ENCODE peak calls at places on chromosomes 6 and 20, in five cellular contexts. One of them, this sample, is unnamed.

GRCh38 chr20:13349240-13349604 is 128.1 kb downstream of the ISM1 start:
- DNase-seq in A549: no peak
- DNase-seq in endothelial cell of umbilical vein: no peak
- DNase-seq in K562: no peak
- DNase-seq in HepG2: no peak
- DNase-seq in this sample: no peak

GRCh38 chr20:4932061-4932460 is 69.2 kb downstream of the SLC23A2 start:
- DNase-seq in A549: no peak
- DNase-seq in endothelial cell of umbilical vein: no peak
- DNase-seq in K562: no peak
- DNase-seq in HepG2: no peak
- DNase-seq in this sample: no peak

GRCh38 chr6:162416845-162417537 is 310.6 kb downstream of the PRKN start:
- DNase-seq in A549: no peak
- DNase-seq in endothelial cell of umbilical vein: no peak
- DNase-seq in K562: no peak
- DNase-seq in HepG2: no peak
- DNase-seq in this sample: no peak

GRCh38 chr20:31602779-31603441 is 2.2 kb upstream of the ID1 start:
- DNase-seq in A549: peak
- DNase-seq in endothelial cell of umbilical vein: peak
- DNase-seq in K562: no peak
- DNase-seq in HepG2: peak
- DNase-seq in this sample: peak

GRCh38 chr6:106133040-106133439 is 46.9 kb downstream of the PRDM1 start:
- DNase-seq in A549: no peak
- DNase-seq in endothelial cell of umbilical vein: no peak
- DNase-seq in K562: no peak
- DNase-seq in HepG2: no peak
- DNase-seq in this sample: no peak

GRCh38 chr6:168416531-168416930 is 24.5 kb upstream of the SMOC2 start:
- DNase-seq in A549: no peak
- DNase-seq in endothelial cell of umbilical vein: no peak
- DNase-seq in K562: no peak
- DNase-seq in HepG2: no peak
- DNase-seq in this sample: no peak

GRCh38 chr6:448296-449056 is 56.9 kb downstream of the IRF4 start:
- DNase-seq in A549: no peak
- DNase-seq in endothelial cell of umbilical vein: no peak
- DNase-seq in K562: no peak
- DNase-seq in HepG2: no peak
- DNase-seq in this sample: no peak

GRCh38 chr20:17570347-17571152 is 675 bp downstream of the DSTN start:
- DNase-seq in A549: peak
- DNase-seq in endothelial cell of umbilical vein: peak
- DNase-seq in K562: peak
- DNase-seq in HepG2: peak
- DNase-seq in this sample: peak

GRCh38 chr6:148780918-148781436 is 34.1 kb downstream of the UST start:
- DNase-seq in A549: no peak
- DNase-seq in endothelial cell of umbilical vein: no peak
- DNase-seq in K562: no peak
- DNase-seq in HepG2: no peak
- DNase-seq in this sample: no peak

GRCh38 chr20:34768105-34768504 is 57.3 kb downstream of the NCOA6 start:
- DNase-seq in A549: no peak
- DNase-seq in endothelial cell of umbilical vein: peak
- DNase-seq in K562: no peak
- DNase-seq in HepG2: no peak
- DNase-seq in this sample: no peak

GRCh38 chr20:49245921-49246740 is 26.9 kb downstream of the DDX27 start:
- DNase-seq in A549: peak
- DNase-seq in endothelial cell of umbilical vein: peak
- DNase-seq in K562: peak
- DNase-seq in HepG2: peak
- DNase-seq in this sample: peak

GRCh38 chr6:30441171-30441570 is 48.1 kb upstream of the HLA-E start:
- DNase-seq in A549: no peak
- DNase-seq in endothelial cell of umbilical vein: no peak
- DNase-seq in K562: no peak
- DNase-seq in HepG2: no peak
- DNase-seq in this sample: no peak

GRCh38 chr20:60993647-60994046 is 258.4 kb upstream of the CDH4 start:
- DNase-seq in A549: peak
- DNase-seq in endothelial cell of umbilical vein: no peak
- DNase-seq in K562: no peak
- DNase-seq in HepG2: no peak
- DNase-seq in this sample: peak

GRCh38 chr6:44010411-44011349 is 116.6 kb downstream of the MRPL14 start:
- DNase-seq in A549: no peak
- DNase-seq in endothelial cell of umbilical vein: no peak
- DNase-seq in K562: no peak
- DNase-seq in HepG2: no peak
- DNase-seq in this sample: peak

GRCh38 chr20:25274891-25275812 is 27.3 kb downstream of the PYGB start:
- DNase-seq in A549: no peak
- DNase-seq in endothelial cell of umbilical vein: no peak
- DNase-seq in K562: no peak
- DNase-seq in HepG2: no peak
- DNase-seq in this sample: no peak

GRCh38 chr6:28212510-28213212 is 12.4 kb upstream of the ZSCAN9 start:
- DNase-seq in A549: peak
- DNase-seq in endothelial cell of umbilical vein: peak
- DNase-seq in K562: peak
- DNase-seq in HepG2: peak
- DNase-seq in this sample: peak

GRCh38 chr6:161242779-161243693 is 30.8 kb downstream of the AGPAT4 start:
- DNase-seq in A549: no peak
- DNase-seq in endothelial cell of umbilical vein: no peak
- DNase-seq in K562: no peak
- DNase-seq in HepG2: no peak
- DNase-seq in this sample: peak

GRCh38 chr6:106309766-106310373 is 15.7 kb downstream of the ATG5 start:
- DNase-seq in A549: no peak
- DNase-seq in endothelial cell of umbilical vein: peak
- DNase-seq in K562: no peak
- DNase-seq in HepG2: peak
- DNase-seq in this sample: no peak

GRCh38 chr6:139965393-139965792 is 590.9 kb upstream of the CITED2 start:
- DNase-seq in A549: no peak
- DNase-seq in endothelial cell of umbilical vein: peak
- DNase-seq in K562: no peak
- DNase-seq in HepG2: no peak
- DNase-seq in this sample: no peak

GRCh38 chr6:16319813-16320532 is 81.6 kb downstream of the GMPR start:
- DNase-seq in A549: peak
- DNase-seq in endothelial cell of umbilical vein: peak
- DNase-seq in K562: peak
- DNase-seq in HepG2: no peak
- DNase-seq in this sample: peak

GRCh38 chr20:59938221-59938620 is 1.9 kb downstream of the PPP1R3D start:
- DNase-seq in A549: no peak
- DNase-seq in endothelial cell of umbilical vein: no peak
- DNase-seq in K562: no peak
- DNase-seq in HepG2: no peak
- DNase-seq in this sample: no peak

GRCh38 chr6:112780498-112781096 is 433.5 kb downstream of the RFPL4B start:
- DNase-seq in A549: peak
- DNase-seq in endothelial cell of umbilical vein: peak
- DNase-seq in K562: peak
- DNase-seq in HepG2: peak
- DNase-seq in this sample: peak

GRCh38 chr20:42191140-42191860 is 573.1 kb upstream of the CHD6 start:
- DNase-seq in A549: peak
- DNase-seq in endothelial cell of umbilical vein: no peak
- DNase-seq in K562: no peak
- DNase-seq in HepG2: no peak
- DNase-seq in this sample: no peak

GRCh38 chr20:528923-529594 is 14.5 kb downstream of the CSNK2A1 start:
- DNase-seq in A549: peak
- DNase-seq in endothelial cell of umbilical vein: peak
- DNase-seq in K562: no peak
- DNase-seq in HepG2: no peak
- DNase-seq in this sample: peak

GRCh38 chr20:5216663-5217062 is 89.9 kb downstream of the CDS2 start:
- DNase-seq in A549: no peak
- DNase-seq in endothelial cell of umbilical vein: no peak
- DNase-seq in K562: no peak
- DNase-seq in HepG2: no peak
- DNase-seq in this sample: no peak

GRCh38 chr20:23456416-23456815 is 3.7 kb upstream of the CST11 start:
- DNase-seq in A549: no peak
- DNase-seq in endothelial cell of umbilical vein: no peak
- DNase-seq in K562: no peak
- DNase-seq in HepG2: no peak
- DNase-seq in this sample: no peak

GRCh38 chr6:17115251-17116089 is 13.6 kb downstream of the STMND1 start:
- DNase-seq in A549: peak
- DNase-seq in endothelial cell of umbilical vein: peak
- DNase-seq in K562: no peak
- DNase-seq in HepG2: peak
- DNase-seq in this sample: no peak

GRCh38 chr6:128242765-128243403 is 277.5 kb downstream of the PTPRK start:
- DNase-seq in A549: no peak
- DNase-seq in endothelial cell of umbilical vein: no peak
- DNase-seq in K562: no peak
- DNase-seq in HepG2: peak
- DNase-seq in this sample: no peak

GRCh38 chr6:128241221-128241620 is 279.2 kb downstream of the PTPRK start:
- DNase-seq in A549: no peak
- DNase-seq in endothelial cell of umbilical vein: no peak
- DNase-seq in K562: no peak
- DNase-seq in HepG2: no peak
- DNase-seq in this sample: no peak

GRCh38 chr6:128249429-128249828 is 271.0 kb downstream of the PTPRK start:
- DNase-seq in A549: no peak
- DNase-seq in endothelial cell of umbilical vein: no peak
- DNase-seq in K562: no peak
- DNase-seq in HepG2: no peak
- DNase-seq in this sample: no peak

GRCh38 chr6:128246472-128246871 is 273.9 kb downstream of the PTPRK start:
- DNase-seq in A549: no peak
- DNase-seq in endothelial cell of umbilical vein: no peak
- DNase-seq in K562: no peak
- DNase-seq in HepG2: no peak
- DNase-seq in this sample: no peak

DNA sequence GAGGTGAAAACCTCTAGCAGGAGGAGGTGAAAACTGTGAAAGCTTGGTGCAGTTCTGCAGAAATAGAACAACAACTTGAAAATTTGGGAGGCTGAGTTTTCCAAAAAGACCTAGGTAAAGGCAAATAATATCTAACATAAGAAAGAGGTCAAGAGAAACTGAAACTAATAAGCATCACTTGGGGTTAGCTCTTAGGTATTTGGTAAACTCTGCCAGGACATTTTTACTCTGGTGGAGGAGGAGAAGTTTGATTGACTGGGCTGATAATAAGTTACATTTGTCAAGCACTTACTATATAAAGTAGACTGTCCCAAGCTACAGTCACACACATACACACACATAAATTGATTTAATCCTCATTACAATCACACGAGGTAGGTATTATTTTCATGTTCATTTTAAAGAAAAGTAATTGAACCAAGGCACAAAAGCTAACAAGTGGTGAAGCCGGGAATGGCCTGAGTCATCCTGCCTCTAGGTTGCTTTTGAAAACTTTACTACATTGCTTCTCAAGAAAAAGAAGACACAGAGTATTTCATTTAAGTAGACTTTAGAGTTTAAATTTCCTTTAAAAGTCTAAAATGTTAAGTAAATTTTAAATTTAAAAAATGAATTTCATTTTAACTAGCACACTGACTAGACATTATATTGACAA is 275.5 kb downstream of the PTPRK start:
- DNase-seq in A549: no peak
- DNase-seq in endothelial cell of umbilical vein: no peak
- DNase-seq in K562: no peak
- DNase-seq in HepG2: no peak
- DNase-seq in this sample: no peak
- TF ChIP-seq MAX in A549: no peak
- TF ChIP-seq MAX in endothelial cell of umbilical vein: no peak
- TF ChIP-seq MAX in K562: no peak
- TF ChIP-seq MAX in HepG2: no peak
- TF ChIP-seq MAX in this sample: no peak

GRCh38 chr6:48111143-48111506 is at the start of gene PTCHD4:
- DNase-seq in A549: peak
- DNase-seq in endothelial cell of umbilical vein: peak
- DNase-seq in K562: no peak
- DNase-seq in HepG2: peak
- DNase-seq in this sample: no peak
- TF ChIP-seq MYC in A549: no peak
- TF ChIP-seq MYC in endothelial cell of umbilical vein: no peak
- TF ChIP-seq MYC in K562: no peak
- TF ChIP-seq MYC in HepG2: no peak
- TF ChIP-seq MYC in this sample: no peak

DNA sequence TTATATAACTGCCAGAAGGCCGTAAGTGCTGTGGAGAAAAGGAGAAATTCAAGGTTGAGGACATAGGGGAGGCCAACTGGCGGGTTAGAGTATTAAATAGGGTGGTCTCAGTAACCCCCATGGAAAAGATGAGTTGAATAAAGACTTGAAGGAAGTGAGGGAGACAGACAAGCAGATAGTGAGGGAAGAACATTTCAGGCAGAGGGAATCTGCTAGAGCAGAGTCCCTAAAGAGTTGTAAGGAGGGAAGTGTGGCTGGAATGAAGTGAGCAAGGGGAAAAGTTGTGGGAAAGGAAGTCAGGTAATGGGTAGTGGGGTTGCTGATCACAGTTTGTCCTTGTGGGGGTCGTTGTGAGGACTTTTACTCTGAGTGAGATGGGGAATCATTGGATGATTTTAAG is 1.4 kb downstream of the KIFC1 start:
- DNase-seq in A549: no peak
- DNase-seq in endothelial cell of umbilical vein: no peak
- DNase-seq in K562: no peak
- DNase-seq in HepG2: no peak
- DNase-seq in this sample: no peak
- TF ChIP-seq MAX in A549: no peak
- TF ChIP-seq MAX in endothelial cell of umbilical vein: no peak
- TF ChIP-seq MAX in K562: no peak
- TF ChIP-seq MAX in HepG2: no peak
- TF ChIP-seq MAX in this sample: no peak

GRCh38 chr6:45619994-45620471 is 242.3 kb upstream of the SUPT3H start:
- DNase-seq in A549: no peak
- DNase-seq in endothelial cell of umbilical vein: peak
- DNase-seq in K562: no peak
- DNase-seq in HepG2: no peak
- DNase-seq in this sample: peak

GRCh38 chr6:45626087-45626891 is 248.6 kb upstream of the SUPT3H start:
- DNase-seq in A549: no peak
- DNase-seq in endothelial cell of umbilical vein: no peak
- DNase-seq in K562: no peak
- DNase-seq in HepG2: no peak
- DNase-seq in this sample: peak

GRCh38 chr6:45624228-45624627 is 246.5 kb upstream of the SUPT3H start:
- DNase-seq in A549: no peak
- DNase-seq in endothelial cell of umbilical vein: no peak
- DNase-seq in K562: no peak
- DNase-seq in HepG2: no peak
- DNase-seq in this sample: no peak

GRCh38 chr6:45630314-45630713 is 252.6 kb upstream of the SUPT3H start:
- DNase-seq in A549: no peak
- DNase-seq in endothelial cell of umbilical vein: no peak
- DNase-seq in K562: no peak
- DNase-seq in HepG2: no peak
- DNase-seq in this sample: no peak

GRCh38 chr6:45625191-45625664 is 247.5 kb upstream of the SUPT3H start:
- DNase-seq in A549: no peak
- DNase-seq in endothelial cell of umbilical vein: no peak
- DNase-seq in K562: no peak
- DNase-seq in HepG2: no peak
- DNase-seq in this sample: peak
- TF ChIP-seq MYC in A549: no peak
- TF ChIP-seq MYC in endothelial cell of umbilical vein: no peak
- TF ChIP-seq MYC in K562: no peak
- TF ChIP-seq MYC in HepG2: no peak
- TF ChIP-seq MYC in this sample: no peak